ENCODE peak calls at places on chromosomes 16 and 17, in nine cellular contexts. One of them, this sample, is unnamed.

GRCh38 chr16:3961449-3961849 is 80.9 kb upstream of the CREBBP start:
- DNase-seq in activated CD8-positive, alpha-beta T cell treated with anti-CD3 and anti-CD28 coated beads for 36 hours: no peak
- DNase-seq in myocyte: peak
- DNase-seq in AG08395: peak
- DNase-seq in ovary: no peak
- DNase-seq in cerebellum: no peak
- DNase-seq in KG1: no peak
- DNase-seq in bronchial epithelial cell: no peak
- DNase-seq in IMR-90: peak
- DNase-seq in this sample: no peak

GRCh38 chr16:87856796-87857228 is 12.5 kb downstream of the SLC7A5 start:
- DNase-seq in activated CD8-positive, alpha-beta T cell treated with anti-CD3 and anti-CD28 coated beads for 36 hours: no peak
- DNase-seq in myocyte: peak
- DNase-seq in AG08395: no peak
- DNase-seq in ovary: no peak
- DNase-seq in cerebellum: no peak
- DNase-seq in KG1: no peak
- DNase-seq in bronchial epithelial cell: no peak
- DNase-seq in IMR-90: no peak
- DNase-seq in this sample: peak

GRCh38 chr17:56785396-56785795 is 48.3 kb downstream of the C17orf67 start:
- DNase-seq in activated CD8-positive, alpha-beta T cell treated with anti-CD3 and anti-CD28 coated beads for 36 hours: peak
- DNase-seq in myocyte: peak
- DNase-seq in AG08395: peak
- DNase-seq in ovary: no peak
- DNase-seq in cerebellum: peak
- DNase-seq in KG1: no peak
- DNase-seq in bronchial epithelial cell: peak
- DNase-seq in IMR-90: peak
- DNase-seq in this sample: no peak

GRCh38 chr17:850828-851759 is 68.9 kb downstream of the MRM3 start:
- DNase-seq in activated CD8-positive, alpha-beta T cell treated with anti-CD3 and anti-CD28 coated beads for 36 hours: no peak
- DNase-seq in myocyte: peak
- DNase-seq in AG08395: peak
- DNase-seq in ovary: peak
- DNase-seq in cerebellum: no peak
- DNase-seq in KG1: no peak
- DNase-seq in bronchial epithelial cell: peak
- DNase-seq in IMR-90: peak
- DNase-seq in this sample: no peak

GRCh38 chr16:3963203-3963602 is 82.7 kb upstream of the CREBBP start:
- DNase-seq in activated CD8-positive, alpha-beta T cell treated with anti-CD3 and anti-CD28 coated beads for 36 hours: peak
- DNase-seq in myocyte: no peak
- DNase-seq in AG08395: no peak
- DNase-seq in ovary: no peak
- DNase-seq in cerebellum: no peak
- DNase-seq in KG1: no peak
- DNase-seq in bronchial epithelial cell: no peak
- DNase-seq in IMR-90: no peak
- DNase-seq in this sample: no peak

GRCh38 chr17:27603870-27604794 is 26.9 kb upstream of the LGALS9 start:
- DNase-seq in activated CD8-positive, alpha-beta T cell treated with anti-CD3 and anti-CD28 coated beads for 36 hours: no peak
- DNase-seq in myocyte: no peak
- DNase-seq in AG08395: no peak
- DNase-seq in ovary: no peak
- DNase-seq in cerebellum: no peak
- DNase-seq in KG1: no peak
- DNase-seq in bronchial epithelial cell: no peak
- DNase-seq in IMR-90: no peak
- DNase-seq in this sample: no peak

GRCh38 chr16:878886-879285 is 78.4 kb upstream of the GNG13 start:
- DNase-seq in activated CD8-positive, alpha-beta T cell treated with anti-CD3 and anti-CD28 coated beads for 36 hours: no peak
- DNase-seq in myocyte: no peak
- DNase-seq in AG08395: no peak
- DNase-seq in ovary: no peak
- DNase-seq in cerebellum: no peak
- DNase-seq in KG1: no peak
- DNase-seq in bronchial epithelial cell: no peak
- DNase-seq in IMR-90: no peak
- DNase-seq in this sample: no peak

GRCh38 chr16:84266451-84266850 is 26.6 kb upstream of the KCNG4 start:
- DNase-seq in activated CD8-positive, alpha-beta T cell treated with anti-CD3 and anti-CD28 coated beads for 36 hours: peak
- DNase-seq in myocyte: peak
- DNase-seq in AG08395: peak
- DNase-seq in ovary: no peak
- DNase-seq in cerebellum: peak
- DNase-seq in KG1: no peak
- DNase-seq in bronchial epithelial cell: peak
- DNase-seq in IMR-90: peak
- DNase-seq in this sample: no peak

GRCh38 chr17:45223541-45224528 is 2.1 kb downstream of the FMNL1 start:
- DNase-seq in activated CD8-positive, alpha-beta T cell treated with anti-CD3 and anti-CD28 coated beads for 36 hours: peak
- DNase-seq in myocyte: peak
- DNase-seq in AG08395: no peak
- DNase-seq in ovary: no peak
- DNase-seq in cerebellum: no peak
- DNase-seq in KG1: no peak
- DNase-seq in bronchial epithelial cell: no peak
- DNase-seq in IMR-90: no peak
- DNase-seq in this sample: no peak

This sample was measured in RWPE2.